ENCODE peak calls at places on chromosome 19, in four cellular contexts. T, E, G and X are unnamed samples.

GRCh38 chr19:53102186-53102585 is 1.0 kb downstream of the ZNF160 start:
- DNase-seq in E (no peak), T (no peak), G (no peak), X (peak)

GRCh38 chr19:49488046-49488862 is 846 bp downstream of the RPL13A start:
- DNase-seq in G (no peak), E (no peak), T (no peak), X (no peak)

GRCh38 chr19:16470911-16471811 is 609 bp downstream of the EPS15L1 start:
- DNase-seq in G (peak), T (peak), E (peak), X (peak)

GRCh38 chr19:48613024-48613851 is 1.6 kb downstream of the FAM83E start:
- DNase-seq in G (no peak), T (no peak), E (no peak), X (no peak)

GRCh38 chr19:41930926-41931592 is 2.8 kb upstream of the ERFL start:
- DNase-seq in E (no peak), T (no peak), G (no peak), X (no peak)

GRCh38 chr19:3365447-3366103 is 808 bp upstream of the NFIC start:
- DNase-seq in T (peak), G (no peak), E (no peak), X (no peak)

GRCh38 chr19:50909240-50910070 is 1.7 kb downstream of the KLK4 start:
- DNase-seq in E (no peak), T (peak), G (peak), X (peak)

GRCh38 chr19:55304279-55304978 is 20.6 kb downstream of the BRSK1 start:
- DNase-seq in E (no peak), G (no peak), T (peak), X (peak)

GRCh38 chr19:6890421-6890913 is 3.1 kb downstream of the ADGRE1 start:
- DNase-seq in T (no peak), G (peak), E (no peak), X (no peak)

GRCh38 chr19:22144394-22144793 is 52.4 kb downstream of the ZNF676 start:
- DNase-seq in G (no peak), T (peak), E (peak), X (no peak)

GRCh38 chr19:7606289-7606688 is 10.6 kb downstream of the CAMSAP3 start:
- DNase-seq in T (no peak), E (no peak), G (no peak), X (no peak)

GRCh38 chr19:474126-475078 is 13.6 kb upstream of the SHC2 start:
- DNase-seq in E (no peak), G (no peak), T (no peak), X (no peak)

GRCh38 chr19:24140099-24140498 is 53.1 kb downstream of the ZNF254 start:
- DNase-seq in T (peak), G (no peak), E (peak), X (peak)

GRCh38 chr19:46720516-46721239 is 3.8 kb upstream of the PRKD2 start:
- DNase-seq in T (no peak), E (no peak), G (no peak), X (no peak)

GRCh38 chr19:13492128-13492527 is 14.2 kb downstream of the CACNA1A start:
- DNase-seq in G (no peak), E (peak), T (peak), X (no peak)

GRCh38 chr19:47356900-47357299 is 7.8 kb downstream of the DHX34 start:
- DNase-seq in G (no peak), E (no peak), T (no peak), X (no peak)

GRCh38 chr19:588093-588742 is 1.5 kb upstream of the HCN2 start:
- DNase-seq in E (peak), G (peak), T (peak), X (no peak)

GRCh38 chr19:57002765-57003164 is 117.0 kb upstream of the USP29 start:
- DNase-seq in T (no peak), E (no peak), G (no peak), X (no peak)

GRCh38 chr19:4844348-4845179 is 13.1 kb upstream of the TICAM1 start:
- DNase-seq in E (no peak), G (no peak), T (no peak), X (no peak)

GRCh38 chr19:45973564-45974338 is at the start of gene NOVA2:
- DNase-seq in G (peak), E (no peak), T (peak), X (peak)

GRCh38 chr19:34837262-34837661 is 64.2 kb upstream of the ZNF599 start:
- DNase-seq in E (no peak), T (no peak), G (no peak), X (no peak)

GRCh38 chr19:50725218-50725931 is 2.2 kb downstream of the CLEC11A start:
- DNase-seq in T (no peak), E (no peak), G (no peak), X (no peak)

GRCh38 chr19:1283207-1283916 is 2.3 kb upstream of the EFNA2 start:
- DNase-seq in G (no peak), E (no peak), T (no peak), X (no peak)

GRCh38 chr19:39166571-39167391 is 30.0 kb upstream of the NCCRP1 start:
- DNase-seq in E (no peak), T (peak), G (no peak), X (peak)

GRCh38 chr19:38032951-38033350 is 125.9 kb downstream of the SIPA1L3 start:
- DNase-seq in G (no peak), T (no peak), E (no peak), X (no peak)

GRCh38 chr19:47176627-47177090 is 46.0 kb downstream of the SAE1 start:
- DNase-seq in G (peak), T (peak), E (peak), X (no peak)

GRCh38 chr19:14540741-14541525 is 11.5 kb downstream of the TECR start:
- DNase-seq in E (no peak), T (no peak), G (no peak), X (no peak)

GRCh38 chr19:55656552-55656951 is 1.7 kb downstream of the U2AF2 start:
- DNase-seq in G (no peak), T (no peak), E (no peak), X (no peak)

GRCh38 chr19:29564574-29565005 is 38.8 kb downstream of the VSTM2B start:
- DNase-seq in T (no peak), E (no peak), G (no peak), X (no peak)

GRCh38 chr19:29858000-29858596 is 46.3 kb downstream of the CCNE1 start:
- DNase-seq in G (no peak), E (no peak), T (peak), X (no peak)

GRCh38 chr19:44728178-44728577 is 20.3 kb upstream of the BCL3 start:
- DNase-seq in G (no peak), T (no peak), E (no peak), X (no peak)

GRCh38 chr19:35543280-35544109 is 1.9 kb upstream of the TMEM147 start:
- DNase-seq in G (no peak), E (no peak), T (no peak), X (no peak)